ENCODE peak calls at places on chromosomes 5 and 9, in seven cellular contexts. M is astrocyte, Y is H1, U is GM23248, X is HepG2, D is fibroblast of lung, I is HCT116. T is an unnamed sample.

GRCh38 chr5:60700347-60700815 is 415 bp upstream of the DEPDC1B start:
- DNase-seq in X (peak), U (no peak), M (peak), I (no peak), Y (no peak), D (no peak), T (no peak)

GRCh38 chr9:4973246-4973645 is 11.8 kb upstream of the JAK2 start:
- DNase-seq in M (peak), U (peak), I (no peak), Y (no peak), X (no peak), D (peak), T (no peak)

GRCh38 chr5:134446938-134447337 is 35.3 kb upstream of the CDKN2AIPNL start:
- DNase-seq in Y (no peak), X (no peak), D (no peak), U (no peak), M (no peak), I (no peak), T (no peak)

GRCh38 chr5:62017092-62017491 is 288.9 kb upstream of the KIF2A start:
- DNase-seq in U (peak), M (no peak), D (no peak), Y (no peak), I (no peak), X (no peak), T (no peak)

GRCh38 chr5:142713151-142713706 is 27.3 kb upstream of the FGF1 start:
- DNase-seq in I (peak), X (peak), U (peak), D (peak), M (peak), Y (peak), T (peak)

GRCh38 chr5:169956756-169957155 is 23.5 kb downstream of the INSYN2B start:
- DNase-seq in X (peak), M (no peak), D (peak), Y (no peak), U (peak), I (no peak), T (peak)

GRCh38 chr5:6714221-6715041 is 1.2 kb downstream of the TENT4A start:
- DNase-seq in X (no peak), I (no peak), U (peak), Y (no peak), D (peak), M (no peak), T (peak)

GRCh38 chr5:124652514-124652819 is 94.0 kb downstream of the ZNF608 start:
- DNase-seq in U (no peak), I (no peak), D (no peak), X (no peak), M (no peak), Y (no peak), T (no peak)

GRCh38 chr5:124513216-124513615 is 233.2 kb downstream of the ZNF608 start:
- DNase-seq in U (peak), Y (no peak), D (peak), M (peak), X (no peak), I (no peak), T (no peak)

GRCh38 chr9:77183581-77183980 is 6.2 kb downstream of the VPS13A start:
- DNase-seq in D (no peak), M (no peak), U (no peak), Y (no peak), X (no peak), I (no peak), T (no peak)

GRCh38 chr5:68970617-68971016 is 123.2 kb upstream of the SLC30A5 start:
- DNase-seq in U (no peak), X (no peak), Y (no peak), I (no peak), M (no peak), D (no peak), T (no peak)

GRCh38 chr5:168568738-168569137 is 10.4 kb downstream of the PANK3 start:
- DNase-seq in Y (no peak), U (no peak), M (no peak), X (no peak), I (no peak), D (no peak), T (no peak)

GRCh38 chr9:117435630-117436261 is 20.9 kb upstream of the ASTN2 start:
- DNase-seq in U (no peak), M (no peak), I (no peak), X (no peak), D (no peak), Y (no peak), T (no peak)

GRCh38 chr5:18305288-18305899 is 671.1 kb downstream of the TAF11L14 start:
- DNase-seq in Y (no peak), X (peak), M (peak), I (no peak), U (peak), D (peak), T (peak)

GRCh38 chr5:88824892-88825781 is 57.8 kb downstream of the MEF2C start:
- DNase-seq in D (peak), M (peak), Y (no peak), I (no peak), X (no peak), U (peak), T (peak)

GRCh38 chr9:68545033-68545705 is 4.5 kb upstream of the TMEM252 start:
- DNase-seq in X (no peak), D (no peak), Y (no peak), U (no peak), M (no peak), I (no peak), T (no peak)

GRCh38 chr5:39024884-39025283 is 49.3 kb downstream of the RICTOR start:
- DNase-seq in D (peak), I (no peak), M (peak), X (no peak), U (peak), Y (no peak), T (peak)

GRCh38 chr9:21680590-21680989 is 121.8 kb upstream of the MTAP start:
- DNase-seq in X (no peak), Y (no peak), U (no peak), D (no peak), M (no peak), I (no peak), T (no peak)
- H3K4me3 ChIP-seq in X (no peak), Y (no peak), U (no peak), D (no peak), M (no peak), I (no peak), T (no peak)

DNA sequence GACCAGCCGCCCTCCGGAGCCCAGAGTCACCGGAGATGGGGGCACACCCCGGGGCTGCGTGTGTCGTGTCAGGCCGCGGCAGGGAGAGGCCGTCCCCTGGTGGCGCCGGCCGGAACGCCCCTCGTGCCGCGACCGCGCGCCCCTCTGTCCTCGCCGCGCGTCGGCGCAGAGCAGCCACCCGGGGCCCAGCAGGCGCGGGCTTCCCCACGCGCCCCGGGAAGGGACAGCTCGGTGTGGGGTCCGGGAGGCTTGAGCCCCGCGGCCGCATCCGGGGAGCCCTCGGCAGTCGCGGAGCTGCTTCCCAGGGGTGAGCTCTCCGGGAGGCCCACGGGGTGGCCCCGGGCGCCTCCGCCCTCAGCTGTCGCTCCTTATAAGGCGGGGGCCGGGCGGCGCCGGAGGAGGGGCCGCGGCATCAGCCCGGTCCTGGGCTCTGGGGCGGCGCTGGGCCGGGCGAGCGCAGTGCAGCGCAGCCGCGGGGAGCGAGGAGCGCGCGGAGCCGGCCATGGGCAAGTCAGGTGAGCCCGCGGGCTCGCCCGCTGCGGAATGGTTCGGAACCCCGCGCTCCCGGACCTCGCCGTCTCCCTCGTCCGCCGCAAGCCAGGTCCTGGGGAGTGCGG is at the start of gene GLIPR2:
- DNase-seq in I (peak), M (no peak), U (peak), X (peak), D (peak), Y (no peak), T (peak)
- TF ChIP-seq EZH2 in I (no peak), M (no peak), U (no peak), X (no peak), D (no peak), Y (no peak), T (no peak)

GRCh38 chr5:140568664-140569063 is 4.0 kb downstream of the SLC35A4 start:
- DNase-seq in U (no peak), I (no peak), D (no peak), M (no peak), Y (no peak), X (no peak), T (no peak)

GRCh38 chr5:140569197-140569596 is 4.6 kb downstream of the SLC35A4 start:
- DNase-seq in M (no peak), U (no peak), I (no peak), D (no peak), Y (no peak), X (no peak), T (no peak)

GRCh38 chr5:140571105-140571504 is 6.5 kb downstream of the SLC35A4 start:
- DNase-seq in I (no peak), U (no peak), M (no peak), X (no peak), D (no peak), Y (no peak), T (no peak)

GRCh38 chr5:140570058-140570457 is 5.4 kb downstream of the SLC35A4 start:
- DNase-seq in I (no peak), U (no peak), X (no peak), D (no peak), M (no peak), Y (no peak), T (no peak)

GRCh38 chr5:140570488-140570887 is 5.9 kb downstream of the SLC35A4 start:
- DNase-seq in U (no peak), D (no peak), I (no peak), X (no peak), M (no peak), Y (no peak), T (no peak)
- H3K27ac ChIP-seq in U (no peak), D (no peak), I (no peak), X (no peak), M (no peak), Y (no peak), T (no peak)

GRCh38 chr5:171623107-171623506 is 162.5 kb upstream of the SMIM23 start:
- DNase-seq in X (no peak), U (no peak), I (no peak), Y (no peak), M (no peak), D (no peak), T (no peak)
- H3K4me3 ChIP-seq in X (no peak), U (no peak), I (no peak), Y (no peak), M (no peak), D (no peak), T (no peak)

DNA sequence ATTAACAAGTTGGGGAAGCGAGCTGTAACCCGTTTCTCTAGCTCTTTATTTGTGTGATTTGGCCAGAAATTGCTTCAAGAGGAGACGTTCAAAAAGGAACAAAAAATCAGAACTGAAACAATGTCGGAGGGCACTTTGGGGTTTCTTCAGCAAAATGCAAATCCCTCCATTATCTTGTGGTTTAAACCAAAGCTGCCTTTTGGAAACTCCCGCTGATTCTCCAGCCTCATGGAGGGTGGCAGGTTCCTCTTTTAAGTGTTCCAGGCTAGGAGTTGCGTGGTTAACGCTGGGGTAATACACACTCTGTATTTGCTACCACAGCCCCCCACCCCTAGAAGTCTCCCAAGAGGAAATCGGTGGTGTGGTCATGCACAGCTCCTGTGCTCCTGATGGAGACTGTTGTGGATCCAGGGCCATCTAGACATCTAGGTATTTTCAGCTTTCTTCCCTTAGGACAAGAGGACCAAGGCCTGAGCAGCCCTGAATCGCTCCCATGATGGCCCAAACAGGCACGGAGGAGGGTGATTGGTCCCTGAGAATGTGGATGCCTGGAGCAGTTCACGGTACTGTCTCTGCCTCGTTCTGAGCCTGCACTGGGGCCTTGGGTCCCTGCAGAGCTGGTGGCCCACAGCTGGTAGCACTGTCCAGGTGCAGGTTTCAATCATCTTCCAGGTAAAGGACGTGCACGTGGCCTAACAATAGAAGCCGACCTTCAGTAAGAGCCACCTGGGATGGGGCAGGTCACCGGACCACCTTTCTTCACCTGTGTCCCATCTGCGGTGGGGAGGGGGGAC is 19.2 kb upstream of the FCN1 start:
- DNase-seq in Y (no peak), U (no peak), M (no peak), D (no peak), I (no peak), X (no peak), T (no peak)
- TF ChIP-seq EZH2 in Y (no peak), U (no peak), M (no peak), D (no peak), I (no peak), X (no peak), T (no peak)

GRCh38 chr9:79581794-79582193 is 10.0 kb downstream of the TLE4 start:
- DNase-seq in I (no peak), U (peak), M (peak), X (peak), Y (no peak), D (peak), T (peak)

GRCh38 chr9:79580065-79580464 is 8.3 kb downstream of the TLE4 start:
- DNase-seq in M (no peak), D (no peak), X (no peak), I (no peak), Y (no peak), U (no peak), T (no peak)

GRCh38 chr9:79584655-79584982 is 12.9 kb downstream of the TLE4 start:
- DNase-seq in M (no peak), D (no peak), X (no peak), I (no peak), Y (no peak), U (no peak), T (no peak)

GRCh38 chr9:79581388-79581787 is 9.6 kb downstream of the TLE4 start:
- DNase-seq in U (peak), D (peak), X (no peak), Y (no peak), I (no peak), M (peak), T (no peak)

GRCh38 chr9:79583957-79584654 is 12.3 kb downstream of the TLE4 start:
- DNase-seq in I (no peak), D (no peak), Y (no peak), U (no peak), X (no peak), M (no peak), T (no peak)
- H3K27ac ChIP-seq in I (no peak), D (no peak), Y (no peak), U (no peak), X (no peak), M (no peak), T (no peak)

GRCh38 chr5:78576376-78576775 is 72.2 kb downstream of the LHFPL2 start:
- DNase-seq in Y (no peak), M (no peak), I (no peak), D (no peak), U (no peak), X (no peak), T (no peak)

GRCh38 chr5:78574157-78574673 is 74.4 kb downstream of the LHFPL2 start:
- DNase-seq in I (no peak), D (no peak), Y (no peak), U (no peak), M (no peak), X (no peak), T (no peak)

GRCh38 chr5:78577051-78577807 is 71.3 kb downstream of the LHFPL2 start:
- DNase-seq in U (peak), I (no peak), M (no peak), X (no peak), D (no peak), Y (no peak), T (no peak)

GRCh38 chr5:78574731-78575161 is 73.8 kb downstream of the LHFPL2 start:
- DNase-seq in U (peak), M (peak), D (peak), Y (no peak), X (peak), I (no peak), T (peak)

GRCh38 chr5:78577992-78578391 is 70.6 kb downstream of the LHFPL2 start:
- DNase-seq in D (no peak), Y (no peak), U (no peak), I (no peak), M (no peak), X (no peak), T (no peak)
- H3K4me3 ChIP-seq in D (no peak), Y (no peak), U (no peak), I (no peak), M (no peak), X (no peak), T (no peak)